ENCODE peak calls at places on chromosome 7, in nine cellular contexts. P is body of pancreas, W is esophagus muscularis mucosa, O is lung, Q is tibial artery, F is lower lobe of right lung, D is stomach, T is heart left ventricle, H is thoracic aorta. A is an unnamed sample.

GRCh38 chr7:107667341-107667740 is 6.7 kb downstream of the SLC26A4 start:
- DNase-seq in T (no peak), D (no peak), F (no peak), O (no peak), Q (no peak), W (no peak), P (no peak), H (no peak), A (no peak)

GRCh38 chr7:69780377-69780776 is 182.1 kb downstream of the AUTS2 start:
- DNase-seq in P (no peak), W (no peak), D (no peak), H (no peak), F (no peak), O (no peak), T (no peak), Q (no peak), A (no peak)

GRCh38 chr7:45239486-45239885 is 81.9 kb downstream of the RAMP3 start:
- DNase-seq in Q (no peak), F (no peak), P (no peak), D (no peak), H (no peak), O (peak; percentile 27), W (peak; percentile 90), T (no peak), A (no peak)

GRCh38 chr7:84912993-84913635 is 273.7 kb downstream of the SEMA3D start:
- DNase-seq in T (no peak), H (no peak), P (no peak), Q (no peak), D (no peak), F (no peak), O (no peak), W (no peak), A (no peak)

GRCh38 chr7:148340881-148341280 is 249.7 kb upstream of the C7orf33 start:
- DNase-seq in F (no peak), O (no peak), T (no peak), H (no peak), W (no peak), Q (no peak), P (no peak), D (no peak), A (no peak)

GRCh38 chr7:101077303-101078086 is 7.8 kb upstream of the TRIM56 start:
- DNase-seq in P (peak; percentile 85), T (peak; percentile 59), D (peak; percentile 88), O (peak; percentile 82), Q (peak; percentile 75), F (peak; percentile 81), W (no peak), H (no peak), A (peak; percentile 69)

GRCh38 chr7:24756989-24757798 is at the start of gene GSDME:
- DNase-seq in P (peak; percentile 47), Q (peak; percentile 48), W (no peak), F (peak; percentile 57), D (peak; percentile 46), H (no peak), O (no peak), T (peak; percentile 66), A (peak; percentile 73)

GRCh38 chr7:137935849-137936508 is 65.9 kb downstream of the CREB3L2 start:
- DNase-seq in H (no peak), D (no peak), F (no peak), W (no peak), P (no peak), O (no peak), Q (peak; percentile 52), T (no peak), A (no peak)

GRCh38 chr7:48426331-48426965 is 255.2 kb downstream of the ABCA13 start:
- DNase-seq in D (no peak), T (no peak), O (no peak), F (no peak), W (peak; percentile 78), P (no peak), H (no peak), Q (no peak), A (no peak)

GRCh38 chr7:48427671-48428070 is 256.4 kb downstream of the ABCA13 start:
- DNase-seq in O (no peak), Q (no peak), W (peak; percentile 42), H (no peak), F (no peak), P (no peak), D (no peak), T (no peak), A (no peak)

GRCh38 chr7:48421357-48421756 is 250.1 kb downstream of the ABCA13 start:
- DNase-seq in T (no peak), Q (no peak), H (no peak), D (no peak), P (no peak), F (no peak), O (no peak), W (peak; percentile 55), A (no peak)

GRCh38 chr7:48426966-48427555 is 255.8 kb downstream of the ABCA13 start:
- DNase-seq in P (no peak), D (no peak), F (no peak), T (no peak), O (no peak), Q (no peak), W (peak; percentile 50), H (no peak), A (no peak)

GRCh38 chr7:48424731-48425130 is 253.5 kb downstream of the ABCA13 start:
- DNase-seq in W (peak; percentile 26), P (no peak), O (no peak), F (no peak), D (no peak), H (no peak), Q (no peak), T (no peak), A (no peak)
- TF ChIP-seq CTCF in W (no peak), P (no peak), O (no peak), F (no peak), D (no peak), H (no peak), Q (no peak), T (peak; percentile 40), A (no peak)

GRCh38 chr7:151095123-151095797 is 9.0 kb downstream of the AGAP3 start:
- DNase-seq in O (no peak), Q (no peak), F (no peak), P (no peak), T (no peak), D (no peak), W (no peak), H (no peak), A (no peak)

GRCh38 chr7:151093748-151094147 is 7.5 kb downstream of the AGAP3 start:
- DNase-seq in T (no peak), P (no peak), Q (no peak), D (no peak), H (no peak), W (no peak), F (no peak), O (no peak), A (no peak)

GRCh38 chr7:151091431-151091830 is 5.2 kb downstream of the AGAP3 start:
- DNase-seq in P (peak; percentile 69), D (no peak), F (no peak), T (no peak), W (no peak), O (no peak), Q (no peak), H (no peak), A (no peak)

GRCh38 chr7:151091988-151092387 is 5.7 kb downstream of the AGAP3 start:
- DNase-seq in F (no peak), T (no peak), H (no peak), O (no peak), P (no peak), W (no peak), D (no peak), Q (no peak), A (no peak)

DNA sequence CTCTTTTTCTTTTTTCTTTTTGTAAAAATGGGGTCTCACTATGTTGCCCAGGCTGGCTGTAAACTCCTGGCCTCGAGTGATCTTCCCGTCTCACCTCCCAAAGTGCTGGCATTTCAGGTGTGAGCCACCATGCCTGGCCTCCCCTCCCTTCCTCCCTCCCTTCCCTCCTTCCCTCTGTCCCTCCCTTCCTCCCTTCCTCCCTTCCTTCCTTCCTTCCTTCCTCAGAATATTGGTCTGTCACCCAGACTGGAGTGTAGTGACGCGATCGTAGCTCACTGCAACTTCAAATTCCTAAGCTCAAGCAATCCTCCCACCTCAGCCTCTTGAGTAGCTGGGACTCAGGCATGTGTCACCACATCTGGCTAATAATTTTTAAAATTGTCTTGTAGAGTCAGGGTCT is 8.4 kb downstream of the AGAP3 start:
- DNase-seq in D (no peak), T (no peak), Q (no peak), W (no peak), F (no peak), H (no peak), P (no peak), O (no peak), A (no peak)
- H3K36me3 ChIP-seq in D (peaks cover 6% of the 10 kb centered on the region), T (no peaks in the 10 kb centered on the region), Q (no peaks in the 10 kb centered on the region), W (peaks cover 10% of the 10 kb centered on the region), F (peaks cover 13% of the 10 kb centered on the region), H (no peaks in the 10 kb centered on the region), P (no peaks in the 10 kb centered on the region), O (peaks cover 3% of the 10 kb centered on the region), A (no peaks in the 10 kb centered on the region)

GRCh38 chr7:64655811-64656210 is 10.1 kb upstream of the ZNF107 start:
- DNase-seq in Q (no peak), P (no peak), T (no peak), D (no peak), H (no peak), F (no peak), O (no peak), W (no peak), A (no peak)

GRCh38 chr7:64651203-64651602 is 14.7 kb upstream of the ZNF107 start:
- DNase-seq in F (no peak), H (no peak), W (no peak), O (no peak), T (no peak), P (no peak), D (no peak), Q (no peak), A (no peak)

GRCh38 chr7:64654796-64655548 is 11.0 kb upstream of the ZNF107 start:
- DNase-seq in W (no peak), F (no peak), O (no peak), P (no peak), T (no peak), H (no peak), D (no peak), Q (no peak), A (no peak)

GRCh38 chr7:64653721-64654401 is 12.1 kb upstream of the ZNF107 start:
- DNase-seq in F (no peak), Q (no peak), T (no peak), W (no peak), H (no peak), P (no peak), D (no peak), O (no peak), A (no peak)

DNA sequence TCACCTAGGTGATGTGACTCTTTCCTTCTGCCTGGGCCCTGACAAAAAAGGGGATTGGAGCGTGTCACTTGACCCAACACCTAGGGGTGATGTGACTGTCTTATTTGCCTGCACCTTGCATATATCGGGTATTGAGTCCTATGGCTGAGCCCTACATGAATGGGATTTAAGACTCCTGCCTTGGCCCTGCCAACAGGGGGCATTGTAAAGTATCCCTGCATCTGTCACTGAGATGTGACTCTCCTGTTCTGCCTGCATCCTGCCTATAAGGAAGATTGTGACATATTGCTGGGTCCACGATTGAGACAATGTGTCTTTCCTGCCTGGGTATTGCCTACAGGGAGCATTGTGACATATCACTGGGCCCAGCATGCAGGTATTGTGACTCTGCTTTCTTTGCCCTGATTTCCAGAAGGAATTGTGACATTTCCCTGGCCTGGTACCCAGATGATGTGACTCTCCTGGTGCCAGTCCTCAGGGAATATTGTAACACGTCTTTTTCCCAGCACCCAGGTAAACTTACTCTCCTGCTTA is 14.2 kb upstream of the ZNF107 start:
- DNase-seq in H (no peak), D (no peak), W (no peak), Q (no peak), T (no peak), O (no peak), P (no peak), F (no peak), A (no peak)
- TF ChIP-seq CTCF in H (no peak), D (no peak), W (no peak), Q (no peak), T (no peak), O (no peak), P (no peak), F (no peak), A (no peak)

DNA sequence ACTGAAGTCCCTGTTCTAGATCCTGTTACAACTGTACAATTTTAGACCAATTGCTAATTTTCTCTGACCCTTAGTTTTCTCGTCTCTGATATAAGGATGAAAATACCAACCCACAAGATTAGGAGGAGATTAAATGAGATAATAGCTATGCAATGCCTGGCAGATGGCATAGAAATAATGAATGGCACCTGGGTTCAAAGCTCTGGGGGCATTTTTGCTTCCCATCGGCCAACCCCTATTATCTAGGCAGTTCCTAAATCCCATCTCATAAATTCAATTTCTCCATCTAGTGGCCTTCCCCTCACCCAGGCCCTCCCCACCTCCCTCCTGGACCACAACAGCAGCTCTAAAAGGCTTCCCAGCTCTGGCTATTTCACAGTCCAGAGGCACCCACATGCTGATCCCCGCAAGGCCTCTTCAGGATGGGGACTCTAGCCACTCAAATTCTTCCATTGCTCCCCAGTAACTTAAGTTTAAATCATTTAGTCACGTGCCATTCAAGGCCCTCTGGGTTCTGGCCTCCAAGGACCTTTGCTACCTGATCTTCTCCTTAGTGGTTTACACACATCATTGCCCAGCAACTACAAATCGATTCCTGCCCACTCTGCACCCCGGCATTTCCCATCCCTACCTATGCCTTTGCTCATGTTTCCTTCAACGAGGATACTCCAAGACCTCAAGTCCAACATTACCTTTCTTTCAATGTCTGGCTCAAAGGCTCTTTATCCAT is 202.4 kb upstream of the KLF14 start:
- DNase-seq in F (no peak), T (no peak), O (no peak), H (no peak), P (no peak), W (peak; percentile 66), D (no peak), Q (no peak), A (no peak)
- H3K36me3 ChIP-seq in F (peaks cover 35% of the 10 kb centered on the region), T (no peaks in the 10 kb centered on the region), O (peaks cover 4% of the 10 kb centered on the region), H (no peaks in the 10 kb centered on the region), P (no peaks in the 10 kb centered on the region), W (peaks cover 17% of the 10 kb centered on the region), D (peaks cover 17% of the 10 kb centered on the region), Q (peaks cover 11% of the 10 kb centered on the region), A (no peaks in the 10 kb centered on the region)